ENCODE peak calls at places on chromosomes 13 and 19, in four cellular contexts. One of them, this sample, is unnamed. For H3K27me3, the result is how much of the 10 kb centered on the place peaks cover.

GRCh38 chr19:49581007-49581508 is at the start of gene PRRG2:
- DNase-seq in mesendoderm: peak
- DNase-seq in cardiac muscle cell: no peak
- DNase-seq in suprapubic skin: no peak
- DNase-seq in this sample: peak

GRCh38 chr13:113448545-113448884 is 4.8 kb downstream of the ADPRHL1 start:
- DNase-seq in cardiac muscle cell: no peak
- DNase-seq in mesendoderm: peak
- DNase-seq in suprapubic skin: no peak
- DNase-seq in this sample: no peak

GRCh38 chr13:35549481-35549880 is 73.0 kb upstream of the MAB21L1 start:
- DNase-seq in cardiac muscle cell: peak
- DNase-seq in mesendoderm: peak
- DNase-seq in suprapubic skin: no peak
- DNase-seq in this sample: no peak

GRCh38 chr19:18995804-18996241 is 37.5 kb downstream of the SUGP2 start:
- DNase-seq in mesendoderm: peak
- DNase-seq in cardiac muscle cell: peak
- DNase-seq in suprapubic skin: no peak
- DNase-seq in this sample: peak

GRCh38 chr13:25018729-25019115 is 77.2 kb upstream of the PABPC3 start:
- DNase-seq in cardiac muscle cell: no peak
- DNase-seq in suprapubic skin: no peak
- DNase-seq in mesendoderm: no peak
- DNase-seq in this sample: peak

GRCh38 chr19:29019403-29019802 is 193.5 kb downstream of the UQCRFS1 start:
- DNase-seq in cardiac muscle cell: no peak
- DNase-seq in suprapubic skin: no peak
- DNase-seq in mesendoderm: no peak
- DNase-seq in this sample: no peak

GRCh38 chr19:23887642-23888041 is 27.0 kb upstream of the ZNF726 start:
- DNase-seq in cardiac muscle cell: no peak
- DNase-seq in suprapubic skin: no peak
- DNase-seq in mesendoderm: no peak
- DNase-seq in this sample: no peak

GRCh38 chr13:80215368-80215767 is 125.6 kb downstream of the SPRY2 start:
- DNase-seq in suprapubic skin: no peak
- DNase-seq in cardiac muscle cell: peak
- DNase-seq in mesendoderm: no peak
- DNase-seq in this sample: no peak

GRCh38 chr13:99971576-99972189 is at the start of gene ZIC5:
- DNase-seq in cardiac muscle cell: no peak
- DNase-seq in suprapubic skin: no peak
- DNase-seq in mesendoderm: peak
- DNase-seq in this sample: peak

GRCh38 chr19:45211751-45212381 is 33.3 kb downstream of the BLOC1S3 start:
- DNase-seq in mesendoderm: no peak
- DNase-seq in cardiac muscle cell: peak
- DNase-seq in suprapubic skin: no peak
- DNase-seq in this sample: peak

GRCh38 chr13:39149896-39150295 is 111.6 kb downstream of the NHLRC3 start:
- DNase-seq in mesendoderm: no peak
- DNase-seq in suprapubic skin: no peak
- DNase-seq in cardiac muscle cell: no peak
- DNase-seq in this sample: no peak

GRCh38 chr19:12657966-12658365 is 8.6 kb downstream of the MAN2B1 start:
- DNase-seq in cardiac muscle cell: no peak
- DNase-seq in mesendoderm: no peak
- DNase-seq in suprapubic skin: no peak
- DNase-seq in this sample: no peak

GRCh38 chr19:38331728-38332127 is 3.9 kb upstream of the CATSPERG start:
- DNase-seq in cardiac muscle cell: no peak
- DNase-seq in suprapubic skin: no peak
- DNase-seq in mesendoderm: no peak
- DNase-seq in this sample: no peak

GRCh38 chr13:48769107-48769704 is 115.5 kb downstream of the CYSLTR2 start:
- DNase-seq in cardiac muscle cell: peak
- DNase-seq in suprapubic skin: peak
- DNase-seq in mesendoderm: peak
- DNase-seq in this sample: peak

GRCh38 chr13:39538826-39539555 is 64.0 kb downstream of the LHFPL6 start:
- DNase-seq in suprapubic skin: no peak
- DNase-seq in mesendoderm: no peak
- DNase-seq in cardiac muscle cell: no peak
- DNase-seq in this sample: no peak

GRCh38 chr19:19342086-19343015 is 21.7 kb downstream of the MAU2 start:
- DNase-seq in suprapubic skin: no peak
- DNase-seq in cardiac muscle cell: peak
- DNase-seq in mesendoderm: peak
- DNase-seq in this sample: peak

GRCh38 chr13:40993987-40994386 is 25.1 kb downstream of the ELF1 start:
- DNase-seq in mesendoderm: peak
- DNase-seq in suprapubic skin: no peak
- DNase-seq in cardiac muscle cell: no peak
- DNase-seq in this sample: peak

GRCh38 chr19:14368011-14368513 is 13.2 kb upstream of the ADGRE5 start:
- DNase-seq in mesendoderm: no peak
- DNase-seq in suprapubic skin: no peak
- DNase-seq in cardiac muscle cell: peak
- DNase-seq in this sample: no peak

GRCh38 chr13:99403458-99403971 is 96.3 kb upstream of the GPR183 start:
- DNase-seq in mesendoderm: no peak
- DNase-seq in suprapubic skin: no peak
- DNase-seq in cardiac muscle cell: no peak
- DNase-seq in this sample: no peak

GRCh38 chr19:9413240-9413954 is 22.0 kb downstream of the ZNF266 start:
- DNase-seq in suprapubic skin: no peak
- DNase-seq in cardiac muscle cell: no peak
- DNase-seq in mesendoderm: peak
- DNase-seq in this sample: no peak

GRCh38 chr13:78497702-78498319 is 105.5 kb downstream of the POU4F1 start:
- DNase-seq in suprapubic skin: no peak
- DNase-seq in mesendoderm: peak
- DNase-seq in cardiac muscle cell: no peak
- DNase-seq in this sample: no peak

GRCh38 chr19:41156207-41156606 is 36.8 kb upstream of the CYP2S1 start:
- DNase-seq in mesendoderm: no peak
- DNase-seq in suprapubic skin: no peak
- DNase-seq in cardiac muscle cell: no peak
- DNase-seq in this sample: no peak

GRCh38 chr13:47796816-47797215 is 204.3 kb downstream of the SUCLA2 start:
- DNase-seq in mesendoderm: no peak
- DNase-seq in cardiac muscle cell: no peak
- DNase-seq in suprapubic skin: no peak
- DNase-seq in this sample: no peak

GRCh38 chr19:6048348-6048747 is 62.0 kb downstream of the RFX2 start:
- DNase-seq in suprapubic skin: no peak
- DNase-seq in mesendoderm: no peak
- DNase-seq in cardiac muscle cell: no peak
- DNase-seq in this sample: peak
- H3K4me3 ChIP-seq in suprapubic skin: no peak
- H3K4me3 ChIP-seq in mesendoderm: no peak
- H3K4me3 ChIP-seq in cardiac muscle cell: no peak
- H3K4me3 ChIP-seq in this sample: no peak

GRCh38 chr19:15508035-15508710 is at the start of gene CYP4F22:
- DNase-seq in mesendoderm: no peak
- DNase-seq in suprapubic skin: no peak
- DNase-seq in cardiac muscle cell: no peak
- DNase-seq in this sample: peak
- H3K27me3 ChIP-seq in mesendoderm: under half
- H3K27me3 ChIP-seq in suprapubic skin: under half
- H3K27me3 ChIP-seq in cardiac muscle cell: under half
- H3K27me3 ChIP-seq in this sample: under half

DNA sequence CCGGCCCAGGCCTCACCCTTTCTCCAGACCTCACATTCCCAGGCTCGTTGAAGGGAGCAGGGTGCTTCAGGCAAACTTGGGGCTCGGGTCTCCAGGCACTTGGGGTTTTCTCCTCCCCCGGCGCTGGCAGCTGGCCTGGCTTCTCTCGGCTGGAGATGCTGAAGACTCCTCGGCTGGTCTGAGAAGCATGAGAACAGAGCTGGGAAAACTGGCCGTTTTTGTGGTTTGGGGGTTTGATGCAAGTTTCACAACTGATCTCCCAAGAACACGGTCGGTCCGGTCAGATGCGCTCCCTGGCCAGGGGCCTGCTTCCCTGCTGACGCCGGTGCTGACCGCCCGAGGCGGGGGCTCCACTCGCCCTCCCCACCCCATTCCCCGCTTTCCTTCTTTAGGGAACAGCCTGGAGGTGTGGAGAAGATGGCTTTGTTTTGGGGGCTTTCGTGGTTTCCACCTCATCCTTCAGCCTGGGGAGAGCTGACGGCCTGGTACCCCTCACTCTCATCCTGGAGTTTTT is 35.3 kb downstream of the CEBPA start:
- DNase-seq in cardiac muscle cell: no peak
- DNase-seq in mesendoderm: no peak
- DNase-seq in suprapubic skin: no peak
- DNase-seq in this sample: no peak
- H3K4me3 ChIP-seq in cardiac muscle cell: no peak
- H3K4me3 ChIP-seq in mesendoderm: no peak
- H3K4me3 ChIP-seq in suprapubic skin: no peak
- H3K4me3 ChIP-seq in this sample: no peak

DNA sequence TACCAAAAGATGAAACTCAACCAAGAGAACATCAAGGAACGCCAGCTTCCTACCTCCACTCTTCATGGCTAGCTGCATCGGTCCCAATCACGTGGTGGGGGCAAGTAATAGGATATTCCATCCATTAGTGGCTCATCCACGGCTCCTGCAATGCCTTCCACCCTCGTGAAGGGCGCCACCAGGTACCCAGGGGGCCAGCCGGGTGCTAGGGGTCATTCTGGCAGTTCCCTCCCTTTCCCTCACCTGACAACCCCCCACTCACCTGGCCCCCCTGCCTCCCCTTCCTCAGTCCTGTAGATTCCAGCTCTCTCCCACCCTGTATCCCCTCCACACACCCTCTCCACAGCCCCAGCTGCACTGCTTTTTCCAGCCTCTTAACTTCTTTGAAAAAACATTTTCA is 161.9 kb downstream of the URI1 start:
- DNase-seq in cardiac muscle cell: no peak
- DNase-seq in suprapubic skin: no peak
- DNase-seq in mesendoderm: no peak
- DNase-seq in this sample: no peak
- H3K27me3 ChIP-seq in cardiac muscle cell: under half
- H3K27me3 ChIP-seq in suprapubic skin: under half
- H3K27me3 ChIP-seq in mesendoderm: under half
- H3K27me3 ChIP-seq in this sample: under half

GRCh38 chr19:35138305-35138799 is 272 bp upstream of the FXYD1 start:
- DNase-seq in suprapubic skin: no peak
- DNase-seq in cardiac muscle cell: peak
- DNase-seq in mesendoderm: no peak
- DNase-seq in this sample: peak
- H3K4me3 ChIP-seq in suprapubic skin: peak
- H3K4me3 ChIP-seq in cardiac muscle cell: peak
- H3K4me3 ChIP-seq in mesendoderm: no peak
- H3K4me3 ChIP-seq in this sample: no peak

GRCh38 chr13:20159646-20160345 is 1.1 kb downstream of the GJA3 start:
- DNase-seq in cardiac muscle cell: peak
- DNase-seq in suprapubic skin: no peak
- DNase-seq in mesendoderm: no peak
- DNase-seq in this sample: no peak
- H3K27me3 ChIP-seq in cardiac muscle cell: under half
- H3K27me3 ChIP-seq in suprapubic skin: half or more
- H3K27me3 ChIP-seq in mesendoderm: under half
- H3K27me3 ChIP-seq in this sample: half or more

GRCh38 chr19:55082023-55082851 is 6.6 kb downstream of the EPS8L1 start:
- DNase-seq in mesendoderm: peak
- DNase-seq in suprapubic skin: no peak
- DNase-seq in cardiac muscle cell: peak
- DNase-seq in this sample: peak
- H3K4me3 ChIP-seq in mesendoderm: no peak
- H3K4me3 ChIP-seq in suprapubic skin: peak
- H3K4me3 ChIP-seq in cardiac muscle cell: peak
- H3K4me3 ChIP-seq in this sample: peak

DNA sequence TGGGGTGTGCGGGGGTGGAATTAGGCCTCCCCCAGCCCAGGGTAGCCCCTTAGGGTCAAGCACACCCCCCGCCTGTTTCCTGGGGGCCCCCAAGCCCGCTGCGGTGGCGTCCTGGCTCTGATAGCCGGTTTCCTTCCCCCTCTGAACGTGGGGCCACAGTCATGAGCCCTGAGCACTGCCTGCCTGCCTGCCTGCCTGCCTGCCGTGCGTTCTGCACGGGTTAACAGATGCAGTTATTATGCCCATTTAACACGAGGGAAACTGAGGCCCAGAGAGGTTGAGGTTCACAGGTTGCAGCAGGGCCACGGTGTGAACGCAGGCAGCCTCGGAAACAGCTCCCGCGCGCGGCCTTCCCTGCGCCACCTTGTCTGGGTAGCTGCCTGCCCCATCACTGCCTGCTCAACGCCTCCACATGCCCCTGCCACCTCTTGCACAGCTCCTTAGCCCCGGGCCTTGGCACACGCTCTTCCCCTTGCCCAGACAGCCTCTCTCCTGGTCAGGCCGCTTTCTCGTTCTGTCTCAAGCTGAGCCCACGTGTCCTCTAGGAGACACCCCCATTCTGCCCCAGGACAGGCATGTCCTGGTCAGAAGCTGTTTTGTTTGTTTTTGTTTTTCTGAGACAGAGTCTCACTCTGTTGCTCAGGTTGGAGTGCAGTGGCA is 1.2 kb upstream of the GAMT start:
- DNase-seq in mesendoderm: no peak
- DNase-seq in suprapubic skin: no peak
- DNase-seq in cardiac muscle cell: no peak
- DNase-seq in this sample: no peak
- H3K27me3 ChIP-seq in mesendoderm: under half
- H3K27me3 ChIP-seq in suprapubic skin: under half
- H3K27me3 ChIP-seq in cardiac muscle cell: under half
- H3K27me3 ChIP-seq in this sample: under half

DNA sequence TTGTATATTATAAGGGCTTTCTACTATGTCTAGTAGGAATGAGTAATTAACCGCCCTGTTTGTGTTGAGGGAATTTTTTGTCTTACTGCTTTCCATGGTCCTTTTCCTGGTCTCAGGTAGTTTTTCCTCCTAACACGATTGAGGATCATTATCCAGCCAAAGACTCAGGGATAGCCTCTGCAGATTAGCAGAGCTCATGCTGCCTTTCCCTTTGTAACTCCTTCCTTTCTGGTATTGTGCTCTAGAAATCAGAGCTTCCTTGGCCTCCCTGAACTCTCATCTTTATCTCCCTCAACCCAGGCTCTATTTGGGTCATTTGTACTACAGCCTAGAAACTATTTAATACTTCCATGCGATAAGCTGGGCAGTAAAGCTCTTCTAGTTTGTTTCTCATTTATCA is 142.1 kb downstream of the PDS5B start:
- DNase-seq in mesendoderm: peak
- DNase-seq in suprapubic skin: no peak
- DNase-seq in cardiac muscle cell: no peak
- DNase-seq in this sample: peak
- H3K4me3 ChIP-seq in mesendoderm: no peak
- H3K4me3 ChIP-seq in suprapubic skin: no peak
- H3K4me3 ChIP-seq in cardiac muscle cell: no peak
- H3K4me3 ChIP-seq in this sample: no peak